ENCODE peak calls at places on chromosomes 2 and 18, in ten cellular contexts. One of them, this sample, is unnamed.
A peak's percentile ranks its signal among the peaks of the same experiment; 100 is the strongest.

GRCh38 chr2:46462936-46463335 is 16.4 kb upstream of the TMEM247 start:
- DNase-seq in breast epithelium: no peak
- DNase-seq in fibroblast of mammary gland: peak; percentile 90
- DNase-seq in T-helper 9 cell: no peak
- DNase-seq in GM23338: no peak
- DNase-seq in activated T-cell treated with anti-CD3 and anti-CD28 coated beads for 4 hours: no peak
- DNase-seq in ovary: no peak
- DNase-seq in mucosa of gallbladder: no peak
- DNase-seq in ACHN: no peak
- DNase-seq in naive B cell: no peak
- DNase-seq in this sample: no peak

GRCh38 chr2:199581935-199582336 is 124.2 kb upstream of the SATB2 start:
- DNase-seq in breast epithelium: no peak
- DNase-seq in fibroblast of mammary gland: no peak
- DNase-seq in T-helper 9 cell: no peak
- DNase-seq in GM23338: peak; percentile 48
- DNase-seq in activated T-cell treated with anti-CD3 and anti-CD28 coated beads for 4 hours: no peak
- DNase-seq in ovary: no peak
- DNase-seq in mucosa of gallbladder: no peak
- DNase-seq in ACHN: no peak
- DNase-seq in naive B cell: no peak
- DNase-seq in this sample: no peak

GRCh38 chr2:120461092-120461491 is 115.2 kb downstream of the INHBB start:
- DNase-seq in breast epithelium: no peak
- DNase-seq in fibroblast of mammary gland: no peak
- DNase-seq in T-helper 9 cell: no peak
- DNase-seq in GM23338: no peak
- DNase-seq in activated T-cell treated with anti-CD3 and anti-CD28 coated beads for 4 hours: no peak
- DNase-seq in ovary: no peak
- DNase-seq in mucosa of gallbladder: no peak
- DNase-seq in ACHN: no peak
- DNase-seq in naive B cell: no peak
- DNase-seq in this sample: no peak

GRCh38 chr2:181752301-181752700 is 72.0 kb upstream of the NEUROD1 start:
- DNase-seq in breast epithelium: no peak
- DNase-seq in fibroblast of mammary gland: no peak
- DNase-seq in T-helper 9 cell: no peak
- DNase-seq in GM23338: no peak
- DNase-seq in activated T-cell treated with anti-CD3 and anti-CD28 coated beads for 4 hours: no peak
- DNase-seq in ovary: no peak
- DNase-seq in mucosa of gallbladder: no peak
- DNase-seq in ACHN: no peak
- DNase-seq in naive B cell: no peak
- DNase-seq in this sample: no peak

GRCh38 chr2:111037136-111037535 is 83.6 kb upstream of the BCL2L11 start:
- DNase-seq in breast epithelium: no peak
- DNase-seq in fibroblast of mammary gland: no peak
- DNase-seq in T-helper 9 cell: no peak
- DNase-seq in GM23338: no peak
- DNase-seq in activated T-cell treated with anti-CD3 and anti-CD28 coated beads for 4 hours: no peak
- DNase-seq in ovary: no peak
- DNase-seq in mucosa of gallbladder: no peak
- DNase-seq in ACHN: no peak
- DNase-seq in naive B cell: peak; percentile 15
- DNase-seq in this sample: no peak

GRCh38 chr2:36516136-36516870 is 81.7 kb downstream of the FEZ2 start:
- DNase-seq in breast epithelium: no peak
- DNase-seq in fibroblast of mammary gland: no peak
- DNase-seq in T-helper 9 cell: no peak
- DNase-seq in GM23338: no peak
- DNase-seq in activated T-cell treated with anti-CD3 and anti-CD28 coated beads for 4 hours: no peak
- DNase-seq in ovary: no peak
- DNase-seq in mucosa of gallbladder: no peak
- DNase-seq in ACHN: no peak
- DNase-seq in naive B cell: no peak
- DNase-seq in this sample: no peak

GRCh38 chr2:220708366-220708765 is 863.7 kb downstream of the EPHA4 start:
- DNase-seq in breast epithelium: no peak
- DNase-seq in fibroblast of mammary gland: peak; percentile 62
- DNase-seq in T-helper 9 cell: no peak
- DNase-seq in GM23338: no peak
- DNase-seq in activated T-cell treated with anti-CD3 and anti-CD28 coated beads for 4 hours: no peak
- DNase-seq in ovary: no peak
- DNase-seq in mucosa of gallbladder: no peak
- DNase-seq in ACHN: no peak
- DNase-seq in naive B cell: no peak
- DNase-seq in this sample: no peak

GRCh38 chr2:185219981-185220380 is 518.6 kb upstream of the FSIP2 start:
- DNase-seq in breast epithelium: no peak
- DNase-seq in fibroblast of mammary gland: peak; percentile 7
- DNase-seq in T-helper 9 cell: no peak
- DNase-seq in GM23338: no peak
- DNase-seq in activated T-cell treated with anti-CD3 and anti-CD28 coated beads for 4 hours: no peak
- DNase-seq in ovary: no peak
- DNase-seq in mucosa of gallbladder: no peak
- DNase-seq in ACHN: no peak
- DNase-seq in naive B cell: no peak
- DNase-seq in this sample: no peak

GRCh38 chr2:73821227-73821626 is 7.5 kb upstream of the STAMBP start:
- DNase-seq in breast epithelium: no peak
- DNase-seq in fibroblast of mammary gland: no peak
- DNase-seq in T-helper 9 cell: no peak
- DNase-seq in GM23338: no peak
- DNase-seq in activated T-cell treated with anti-CD3 and anti-CD28 coated beads for 4 hours: no peak
- DNase-seq in ovary: no peak
- DNase-seq in mucosa of gallbladder: no peak
- DNase-seq in ACHN: no peak
- DNase-seq in naive B cell: no peak
- DNase-seq in this sample: no peak

GRCh38 chr2:86498468-86499260 is 57.5 kb downstream of the KDM3A start:
- DNase-seq in breast epithelium: no peak
- DNase-seq in fibroblast of mammary gland: peak; percentile 40
- DNase-seq in T-helper 9 cell: no peak
- DNase-seq in GM23338: no peak
- DNase-seq in activated T-cell treated with anti-CD3 and anti-CD28 coated beads for 4 hours: no peak
- DNase-seq in ovary: no peak
- DNase-seq in mucosa of gallbladder: no peak
- DNase-seq in ACHN: no peak
- DNase-seq in naive B cell: peak; percentile 50
- DNase-seq in this sample: no peak

GRCh38 chr2:216559625-216560156 is 61.0 kb downstream of the RPL37A start:
- DNase-seq in breast epithelium: no peak
- DNase-seq in fibroblast of mammary gland: no peak
- DNase-seq in T-helper 9 cell: no peak
- DNase-seq in GM23338: no peak
- DNase-seq in activated T-cell treated with anti-CD3 and anti-CD28 coated beads for 4 hours: no peak
- DNase-seq in ovary: no peak
- DNase-seq in mucosa of gallbladder: no peak
- DNase-seq in ACHN: no peak
- DNase-seq in naive B cell: no peak
- DNase-seq in this sample: no peak

GRCh38 chr2:23404426-23404825 is 19.4 kb downstream of the KLHL29 start:
- DNase-seq in breast epithelium: no peak
- DNase-seq in fibroblast of mammary gland: peak; percentile 77
- DNase-seq in T-helper 9 cell: no peak
- DNase-seq in GM23338: peak; percentile 70
- DNase-seq in activated T-cell treated with anti-CD3 and anti-CD28 coated beads for 4 hours: no peak
- DNase-seq in ovary: peak; percentile 48
- DNase-seq in mucosa of gallbladder: peak; percentile 51
- DNase-seq in ACHN: peak; percentile 50
- DNase-seq in naive B cell: no peak
- DNase-seq in this sample: peak; percentile 66

GRCh38 chr2:238483656-238484055 is 56.9 kb downstream of the ASB1 start:
- DNase-seq in breast epithelium: no peak
- DNase-seq in fibroblast of mammary gland: peak; percentile 30
- DNase-seq in T-helper 9 cell: no peak
- DNase-seq in GM23338: no peak
- DNase-seq in activated T-cell treated with anti-CD3 and anti-CD28 coated beads for 4 hours: no peak
- DNase-seq in ovary: no peak
- DNase-seq in mucosa of gallbladder: peak; percentile 6
- DNase-seq in ACHN: no peak
- DNase-seq in naive B cell: no peak
- DNase-seq in this sample: no peak

GRCh38 chr2:237695201-237695780 is 67.9 kb downstream of the LRRFIP1 start:
- DNase-seq in breast epithelium: no peak
- DNase-seq in fibroblast of mammary gland: peak; percentile 98
- DNase-seq in T-helper 9 cell: no peak
- DNase-seq in GM23338: no peak
- DNase-seq in activated T-cell treated with anti-CD3 and anti-CD28 coated beads for 4 hours: no peak
- DNase-seq in ovary: no peak
- DNase-seq in mucosa of gallbladder: no peak
- DNase-seq in ACHN: peak; percentile 67
- DNase-seq in naive B cell: peak; percentile 70
- DNase-seq in this sample: no peak

GRCh38 chr18:59765343-59765742 is 68.1 kb upstream of the CCBE1 start:
- DNase-seq in breast epithelium: no peak
- DNase-seq in fibroblast of mammary gland: no peak
- DNase-seq in T-helper 9 cell: no peak
- DNase-seq in GM23338: no peak
- DNase-seq in activated T-cell treated with anti-CD3 and anti-CD28 coated beads for 4 hours: no peak
- DNase-seq in ovary: no peak
- DNase-seq in mucosa of gallbladder: no peak
- DNase-seq in ACHN: no peak
- DNase-seq in naive B cell: no peak
- DNase-seq in this sample: no peak

GRCh38 chr2:10493636-10494281 is 45.6 kb upstream of the ODC1 start:
- DNase-seq in breast epithelium: peak; percentile 62
- DNase-seq in fibroblast of mammary gland: peak; percentile 52
- DNase-seq in T-helper 9 cell: peak; percentile 73
- DNase-seq in GM23338: no peak
- DNase-seq in activated T-cell treated with anti-CD3 and anti-CD28 coated beads for 4 hours: peak; percentile 67
- DNase-seq in ovary: no peak
- DNase-seq in mucosa of gallbladder: peak; percentile 40
- DNase-seq in ACHN: peak; percentile 97
- DNase-seq in naive B cell: peak; percentile 55
- DNase-seq in this sample: peak; percentile 82

GRCh38 chr18:73355076-73355475 is 487.3 kb upstream of the NETO1 start:
- DNase-seq in breast epithelium: no peak
- DNase-seq in fibroblast of mammary gland: no peak
- DNase-seq in T-helper 9 cell: no peak
- DNase-seq in GM23338: no peak
- DNase-seq in activated T-cell treated with anti-CD3 and anti-CD28 coated beads for 4 hours: no peak
- DNase-seq in ovary: no peak
- DNase-seq in mucosa of gallbladder: no peak
- DNase-seq in ACHN: no peak
- DNase-seq in naive B cell: no peak
- DNase-seq in this sample: no peak

GRCh38 chr2:203740741-203741363 is 34.4 kb downstream of the CD28 start:
- DNase-seq in breast epithelium: no peak
- DNase-seq in fibroblast of mammary gland: peak; percentile 76
- DNase-seq in T-helper 9 cell: no peak
- DNase-seq in GM23338: no peak
- DNase-seq in activated T-cell treated with anti-CD3 and anti-CD28 coated beads for 4 hours: peak; percentile 30
- DNase-seq in ovary: no peak
- DNase-seq in mucosa of gallbladder: no peak
- DNase-seq in ACHN: no peak
- DNase-seq in naive B cell: no peak
- DNase-seq in this sample: no peak

GRCh38 chr18:47175283-47175894 is 775 bp downstream of the IER3IP1 start:
- DNase-seq in breast epithelium: no peak
- DNase-seq in fibroblast of mammary gland: no peak
- DNase-seq in T-helper 9 cell: no peak
- DNase-seq in GM23338: peak; percentile 24
- DNase-seq in activated T-cell treated with anti-CD3 and anti-CD28 coated beads for 4 hours: no peak
- DNase-seq in ovary: no peak
- DNase-seq in mucosa of gallbladder: no peak
- DNase-seq in ACHN: peak; percentile 5
- DNase-seq in naive B cell: no peak
- DNase-seq in this sample: no peak

GRCh38 chr18:7945882-7946281 is 378.8 kb downstream of the PTPRM start:
- DNase-seq in breast epithelium: no peak
- DNase-seq in fibroblast of mammary gland: peak; percentile 96
- DNase-seq in T-helper 9 cell: no peak
- DNase-seq in GM23338: no peak
- DNase-seq in activated T-cell treated with anti-CD3 and anti-CD28 coated beads for 4 hours: no peak
- DNase-seq in ovary: no peak
- DNase-seq in mucosa of gallbladder: peak; percentile 74
- DNase-seq in ACHN: peak; percentile 92
- DNase-seq in naive B cell: no peak
- DNase-seq in this sample: no peak

GRCh38 chr2:39571197-39571731 is 94.5 kb upstream of the TMEM178A start:
- DNase-seq in breast epithelium: no peak
- DNase-seq in fibroblast of mammary gland: no peak
- DNase-seq in T-helper 9 cell: no peak
- DNase-seq in GM23338: no peak
- DNase-seq in activated T-cell treated with anti-CD3 and anti-CD28 coated beads for 4 hours: no peak
- DNase-seq in ovary: no peak
- DNase-seq in mucosa of gallbladder: no peak
- DNase-seq in ACHN: no peak
- DNase-seq in naive B cell: no peak
- DNase-seq in this sample: no peak

This sample was measured in ureter.